ENCODE peak calls at places on chromosome 16, in four cellular contexts. W is HFF-Myc, J is psoas muscle, Q is tibial artery. L is an unnamed sample.

GRCh38 chr16:636206-637080 is at the start of gene METTL26:
- DNase-seq in W (no peak), J (peak; percentile 98), Q (peak; percentile 97), L (peak; percentile 95)

GRCh38 chr16:89764711-89765201 is 43.4 kb downstream of the ZNF276 start:
- DNase-seq in Q (peak; percentile 76), J (no peak), W (no peak), L (no peak)

GRCh38 chr16:67526149-67526732 is 2.4 kb upstream of the RIPOR1 start:
- DNase-seq in Q (no peak), W (no peak), J (no peak), L (no peak)

GRCh38 chr16:11007714-11008240 is 63.4 kb downstream of the CLEC16A start:
- DNase-seq in Q (no peak), J (no peak), W (no peak), L (no peak)

GRCh38 chr16:12539185-12539929 is 264.3 kb downstream of the CPPED1 start:
- DNase-seq in J (no peak), Q (no peak), W (peak; percentile 52), L (peak; percentile 37)

GRCh38 chr16:78505544-78506371 is 406.3 kb downstream of the WWOX start:
- DNase-seq in J (peak; percentile 84), W (no peak), Q (peak; percentile 83), L (peak; percentile 1)

GRCh38 chr16:66304961-66305360 is 61.5 kb upstream of the CDH5 start:
- DNase-seq in Q (no peak), J (no peak), W (no peak), L (no peak)

GRCh38 chr16:1654505-1655268 is 23.4 kb upstream of the JPT2 start:
- DNase-seq in J (no peak), W (no peak), Q (no peak), L (no peak)

GRCh38 chr16:89038811-89039735 is 54.6 kb upstream of the ACSF3 start:
- DNase-seq in W (no peak), Q (no peak), J (no peak), L (no peak)

GRCh38 chr16:89583197-89583894 is 7.8 kb downstream of the CPNE7 start:
- DNase-seq in W (no peak), J (no peak), Q (no peak), L (no peak)

GRCh38 chr16:19881028-19881427 is 3.6 kb downstream of the GPRC5B start:
- DNase-seq in Q (no peak), J (no peak), W (no peak), L (no peak)

DNA sequence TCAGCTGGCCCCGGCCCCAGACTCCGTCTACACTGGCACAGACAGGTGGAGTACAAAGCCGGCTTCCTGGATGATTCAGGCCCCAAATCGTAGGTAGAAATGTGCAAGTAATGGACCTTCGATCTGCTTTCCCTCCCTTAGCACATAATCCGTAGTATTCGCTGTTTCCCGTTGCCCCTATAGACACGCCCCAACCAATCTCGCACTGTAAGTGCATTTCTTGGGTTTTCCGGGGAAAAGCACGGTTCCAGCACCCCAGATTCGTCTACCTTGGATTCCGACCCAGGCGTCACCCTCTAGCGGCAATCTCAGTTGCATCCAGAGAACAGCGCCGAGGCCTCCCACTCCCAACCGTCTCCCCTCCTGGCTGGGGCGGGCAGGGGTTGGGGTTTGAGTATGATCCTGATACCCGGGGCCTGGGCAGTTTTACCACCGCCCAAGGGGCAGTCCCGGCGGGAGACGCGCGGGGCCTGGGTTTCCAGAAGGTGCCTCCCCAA is 12.1 kb upstream of the FOXF1 start:
- DNase-seq in Q (no peak), J (no peak), W (no peak), L (no peak)
- TF ChIP-seq CTCF in Q (no peak), J (no peak), W (peak; percentile 19), L (no peak)

GRCh38 chr16:3112058-3112880 is at the start of gene ZNF205:
- DNase-seq in J (peak; percentile 77), W (no peak), Q (peak; percentile 83), L (peak; percentile 74)

GRCh38 chr16:3115011-3115410 is 2.6 kb downstream of the ZNF205 start:
- DNase-seq in Q (no peak), J (no peak), W (no peak), L (no peak)

GRCh38 chr16:3112881-3113574 is 642 bp downstream of the ZNF205 start:
- DNase-seq in W (no peak), J (no peak), Q (no peak), L (no peak)

GRCh38 chr16:3115561-3115960 is 3.2 kb downstream of the ZNF205 start:
- DNase-seq in Q (no peak), J (no peak), W (no peak), L (no peak)

GRCh38 chr16:3113765-3114479 is 1.5 kb downstream of the ZNF205 start:
- DNase-seq in W (no peak), Q (no peak), J (no peak), L (no peak)
- H3K4me3 ChIP-seq in W (peak overlapping the region; percentile 97), Q (peak overlapping the region; percentile 65), J (peak overlapping the region; percentile 71), L (peak overlapping the region; percentile 76)

GRCh38 chr16:35102780-35103403 is 1643.5 kb downstream of the TP53TG3F start:
- DNase-seq in J (no peak), W (no peak), Q (no peak), L (no peak)
- TF ChIP-seq CTCF in J (no peak), W (peak; percentile 32), Q (no peak), L (no peak)

DNA sequence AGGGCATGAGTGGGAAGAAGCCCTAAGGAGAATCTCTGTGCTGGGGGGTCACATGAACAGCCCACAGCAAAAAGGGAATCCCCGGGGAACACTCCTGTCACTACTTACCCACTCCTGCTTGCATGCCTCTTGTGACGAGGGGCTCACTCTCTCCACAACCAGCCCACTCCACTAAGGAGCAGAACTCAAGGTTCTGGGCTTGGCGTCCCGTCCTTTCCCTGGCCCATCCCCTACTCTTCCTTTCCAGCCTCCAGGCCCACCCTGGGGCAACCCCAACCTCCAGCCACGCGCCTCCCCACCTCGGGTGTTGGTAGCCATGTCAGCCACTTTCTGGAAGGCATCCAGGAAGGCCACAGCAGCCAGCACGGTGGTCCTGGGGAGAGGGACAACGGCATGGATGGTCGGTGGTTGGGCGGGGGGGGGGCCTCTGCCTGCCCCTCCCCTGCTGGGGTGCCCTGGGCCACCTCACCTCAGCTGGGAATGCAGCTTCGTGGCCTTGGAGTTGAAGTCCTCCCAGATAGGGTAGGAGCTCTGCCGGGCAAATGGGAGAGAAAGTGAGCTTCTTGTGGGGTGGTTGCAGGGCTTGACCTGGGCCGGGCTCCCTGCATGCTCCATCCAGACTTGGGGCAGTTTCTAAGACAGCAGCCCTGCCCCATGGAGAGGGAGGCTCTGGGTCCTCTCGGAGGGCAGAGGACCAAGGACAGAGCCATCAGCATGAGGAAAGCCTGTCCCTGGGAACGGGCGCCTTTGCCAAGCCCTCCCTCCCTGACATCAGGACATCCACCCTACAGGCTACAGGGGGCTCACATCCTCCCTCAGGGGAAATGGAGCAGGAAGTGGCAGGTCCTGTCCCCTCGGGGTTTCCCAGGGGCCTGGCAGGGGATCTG is 5.1 kb downstream of the MTSS2 start:
- DNase-seq in Q (no peak), W (no peak), J (peak; percentile 60), L (no peak)
- H3K4me3 ChIP-seq in Q (no peak overlapping the region), W (no peak overlapping the region), J (no peak overlapping the region), L (no peak overlapping the region)

L was measured in cardiac fibroblast.